ENCODE peak calls at places on chromosomes 3 and 15, in seven cellular contexts. V, E, Y, G, X, D and Z are unnamed samples.
A peak's percentile ranks its signal among the peaks of the same experiment; 100 is the strongest.

GRCh38 chr3:42366550-42366949 is 43.9 kb downstream of the LYZL4 start:
- DNase-seq in E (no peak), G (no peak), D (no peak), Y (no peak), V (no peak), X (no peak), Z (no peak)

GRCh38 chr3:120145498-120146285 is 51.4 kb upstream of the GSK3B start:
- DNase-seq in V (peak; percentile 89), X (no peak), D (peak; percentile 35), Y (peak; percentile 94), E (peak; percentile 55), G (peak; percentile 84), Z (peak; percentile 88)

GRCh38 chr3:49469876-49470713 is at the start of gene DAG1:
- DNase-seq in G (peak; percentile 95), E (peak; percentile 90), Y (peak; percentile 98), V (peak; percentile 99), D (peak; percentile 99), X (peak; percentile 99), Z (peak; percentile 88)

GRCh38 chr15:29854413-29854812 is 32.1 kb upstream of the TJP1 start:
- DNase-seq in Y (peak; percentile 90), X (no peak), D (no peak), G (peak; percentile 38), V (peak; percentile 25), E (no peak), Z (no peak)

GRCh38 chr15:95620934-95621579 is 709.4 kb upstream of the NR2F2 start:
- DNase-seq in V (peak; percentile 47), G (no peak), D (no peak), X (no peak), E (no peak), Y (no peak), Z (no peak)

GRCh38 chr3:189780556-189781270 is 149.5 kb downstream of the TP63 start:
- DNase-seq in D (no peak), X (no peak), G (no peak), E (no peak), V (no peak), Y (no peak), Z (no peak)

GRCh38 chr3:122982202-122983185 is 45.1 kb downstream of the SEMA5B start:
- DNase-seq in G (no peak), V (no peak), Y (no peak), D (no peak), X (peak; percentile 53), E (no peak), Z (no peak)

GRCh38 chr15:48029656-48030055 is 91.1 kb upstream of the SLC24A5 start:
- DNase-seq in X (no peak), G (no peak), V (no peak), D (no peak), Y (no peak), E (no peak), Z (no peak)

GRCh38 chr15:54618120-54618519 is 578.6 kb downstream of the RSL24D1 start:
- DNase-seq in G (no peak), V (no peak), E (no peak), Y (no peak), X (no peak), D (peak; percentile 13), Z (no peak)

GRCh38 chr3:194852345-194852744 is 166.7 kb downstream of the FAM43A start:
- DNase-seq in D (no peak), V (no peak), X (no peak), E (no peak), Y (no peak), G (no peak), Z (no peak)

GRCh38 chr15:29805043-29805707 is 17.1 kb downstream of the TJP1 start:
- DNase-seq in E (no peak), G (peak; percentile 41), D (peak; percentile 39), X (no peak), Y (peak; percentile 64), V (peak; percentile 84), Z (no peak)

GRCh38 chr3:127135241-127136023 is 57.5 kb upstream of the PRR23E start:
- DNase-seq in E (no peak), Y (no peak), V (peak; percentile 73), X (peak; percentile 43), D (peak; percentile 56), G (no peak), Z (no peak)

GRCh38 chr15:79896131-79896633 is 632 bp downstream of the MTHFS start:
- DNase-seq in G (no peak), Y (no peak), V (peak; percentile 31), X (no peak), E (no peak), D (peak; percentile 22), Z (no peak)

GRCh38 chr3:55721716-55722484 is 234.8 kb upstream of the WNT5A start:
- DNase-seq in G (peak; percentile 9), Y (peak; percentile 56), X (peak; percentile 16), D (peak; percentile 56), V (peak; percentile 71), E (no peak), Z (no peak)

GRCh38 chr3:142543307-142543706 is 35.2 kb downstream of the ATR start:
- DNase-seq in Y (no peak), V (no peak), X (no peak), G (no peak), E (no peak), D (no peak), Z (no peak)

GRCh38 chr3:148931574-148931973 is 59.8 kb upstream of the GYG1 start:
- DNase-seq in D (no peak), G (no peak), Y (no peak), X (no peak), E (no peak), V (no peak), Z (no peak)

GRCh38 chr3:42823351-42823750 is 14.1 kb downstream of the ACKR2 start:
- DNase-seq in G (peak; percentile 20), V (no peak), X (no peak), D (no peak), E (no peak), Y (no peak), Z (peak; percentile 97)

GRCh38 chr3:121698513-121698912 is 37.8 kb upstream of the HCLS1 start:
- DNase-seq in Y (no peak), G (no peak), D (no peak), X (no peak), V (no peak), E (no peak), Z (no peak)

GRCh38 chr3:98986073-98986472 is 84.6 kb upstream of the DCBLD2 start:
- DNase-seq in X (no peak), E (peak; percentile 40), G (peak; percentile 82), V (peak; percentile 78), D (peak; percentile 34), Y (peak; percentile 53), Z (peak; percentile 86)

DNA sequence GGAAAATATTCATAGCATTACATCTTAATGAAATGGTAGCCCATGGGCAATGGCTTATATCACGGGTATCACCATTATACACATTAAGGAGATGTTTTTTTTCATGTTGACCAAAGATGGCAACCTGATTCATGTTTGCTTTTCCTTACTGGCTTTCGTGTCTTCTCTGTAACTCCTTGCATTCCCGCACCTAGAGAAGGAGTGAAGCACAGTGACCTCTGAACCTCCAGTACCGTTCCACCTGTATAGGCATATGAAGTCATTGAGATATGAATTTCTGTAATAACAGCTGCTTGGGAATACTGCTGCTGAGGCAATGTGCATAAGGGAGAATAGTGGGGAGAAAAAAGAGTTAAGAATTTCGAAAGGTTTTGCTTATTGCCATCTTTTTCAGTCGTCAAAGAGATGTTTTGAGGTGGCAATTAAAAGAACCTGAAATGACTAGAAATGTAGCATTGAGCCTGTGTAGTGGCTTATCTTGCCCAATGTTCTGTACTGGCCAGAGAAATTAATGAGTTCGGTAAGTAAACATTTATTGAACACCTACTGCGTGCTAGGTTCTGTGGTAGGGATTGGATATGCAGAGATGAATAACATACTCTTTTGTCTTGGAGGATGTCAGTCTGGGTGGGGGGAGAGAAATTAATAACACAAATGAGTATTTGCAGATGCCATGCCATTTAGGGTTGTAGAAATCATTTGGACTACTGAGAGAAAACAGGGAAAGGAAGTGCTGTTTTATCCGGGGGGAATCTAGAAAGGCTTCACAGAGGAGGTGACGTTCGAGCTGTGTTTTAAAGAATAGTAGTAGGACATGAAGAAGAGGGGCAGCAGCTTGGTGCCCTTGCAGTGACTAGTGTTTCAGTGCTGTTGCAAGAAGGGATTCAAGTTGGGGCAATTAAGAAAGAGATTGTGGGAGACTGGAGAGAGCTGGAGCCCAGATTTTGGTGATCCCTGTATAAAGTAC is 2.5 kb downstream of the FEM1B start:
- DNase-seq in Y (no peak), D (no peak), V (peak; percentile 58), G (no peak), E (no peak), X (no peak), Z (no peak)
- H3K27ac ChIP-seq in Y (no peak overlapping the region), D (peak overlapping the region; percentile 100), V (peak overlapping the region; percentile 95), G (no peak overlapping the region), E (no peak overlapping the region), X (peak overlapping the region; percentile 99), Z (peak overlapping the region; percentile 100)

GRCh38 chr3:114730397-114730796 is 416.7 kb downstream of the ZBTB20 start:
- DNase-seq in D (no peak), X (no peak), G (no peak), Y (no peak), V (no peak), E (no peak), Z (no peak)
- H3K27ac ChIP-seq in D (no peak overlapping the region), X (no peak overlapping the region), G (no peak overlapping the region), Y (no peak overlapping the region), V (no peak overlapping the region), E (peak overlapping the region; percentile 45), Z (no peak overlapping the region)

DNA sequence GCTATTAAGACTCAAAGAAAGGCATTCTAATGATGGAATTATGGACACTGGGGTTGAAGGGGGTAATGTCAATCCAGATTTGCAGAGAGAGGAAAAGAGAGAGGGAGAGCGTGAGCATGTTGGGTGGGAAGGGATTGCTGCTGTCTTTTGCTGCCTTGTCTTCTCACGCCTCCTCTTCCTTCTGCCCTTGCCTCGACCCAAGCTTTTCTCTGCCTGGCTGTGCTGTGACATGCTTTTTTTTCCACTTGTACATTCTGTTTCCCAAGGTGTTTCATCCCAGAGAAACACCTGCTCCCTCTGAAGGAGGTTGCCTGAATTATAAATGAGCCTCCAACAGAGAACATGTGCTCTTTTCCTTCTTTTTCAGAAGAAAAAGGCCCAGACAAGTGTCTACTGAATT is 80.3 kb downstream of the BDH1 start:
- DNase-seq in E (no peak), X (no peak), Y (no peak), V (no peak), G (no peak), D (no peak), Z (no peak)
- H3K27ac ChIP-seq in E (no peak overlapping the region), X (no peak overlapping the region), Y (no peak overlapping the region), V (no peak overlapping the region), G (peak overlapping the region; percentile 32), D (no peak overlapping the region), Z (no peak overlapping the region)

GRCh38 chr15:64383760-64384159 is 2.5 kb upstream of the PCLAF start:
- DNase-seq in Y (no peak), E (no peak), V (no peak), G (no peak), D (no peak), X (no peak), Z (no peak)

GRCh38 chr15:64379216-64379960 is 1.9 kb downstream of the PCLAF start:
- DNase-seq in X (no peak), V (peak; percentile 31), D (no peak), Y (no peak), E (no peak), G (no peak), Z (no peak)

GRCh38 chr15:64386291-64386690 is 1.3 kb upstream of the TRIP4 start:
- DNase-seq in X (no peak), E (no peak), G (no peak), V (no peak), Y (no peak), D (no peak), Z (no peak)

GRCh38 chr15:64381000-64381751 is at the start of gene PCLAF:
- DNase-seq in V (peak; percentile 98), E (peak; percentile 89), G (peak; percentile 98), Y (peak; percentile 93), D (peak; percentile 95), X (peak; percentile 92), Z (peak; percentile 62)
- H3K27ac ChIP-seq in V (no peak within 1 kb of the TSS), E (peak within 1 kb of the TSS; percentile 48), G (peak within 1 kb of the TSS; percentile 81), Y (no peak within 1 kb of the TSS), D (no peak within 1 kb of the TSS), X (no peak within 1 kb of the TSS), Z (no peak within 1 kb of the TSS)